ENCODE peak calls at places on chromosomes 2 and 18, in six cellular contexts. A is tibial nerve; N is activated CD4-positive, alpha-beta T cell treated with anti-CD3 and anti-CD28 coated beads, Interleukin-2, amount 10 ng/mL, durations not matched to agents 7 days and 5 days; W is GM12865; T is right cardiac atrium; S is stimulated activated CD4-positive, alpha-beta T cell treated with anti-CD3 and anti-CD28 coated beads, TNF-alpha, amount 100 ng/mL, for 24 hours. E is an unnamed sample.

GRCh38 chr18:21441670-21442069 is 158.8 kb downstream of the ESCO1 start:
- DNase-seq in A (no peak), N (no peak), W (no peak), T (no peak), S (no peak), E (no peak)

GRCh38 chr18:36947820-36948348 is 119.0 kb downstream of the KIAA1328 start:
- DNase-seq in A (no peak), N (no peak), W (no peak), T (no peak), S (no peak), E (no peak)

GRCh38 chr18:3468833-3469232 is 18.9 kb downstream of the TGIF1 start:
- DNase-seq in A (no peak), N (no peak), W (no peak), T (no peak), S (no peak), E (no peak)

GRCh38 chr2:232761301-232761907 is 15.0 kb downstream of the KCNJ13 start:
- DNase-seq in A (no peak), N (peak; percentile 64), W (peak; percentile 53), T (no peak), S (no peak), E (peak; percentile 36)

GRCh38 chr2:177393381-177393780 is 808 bp downstream of the AGPS start:
- DNase-seq in A (no peak), N (peak; percentile 11), W (peak; percentile 35), T (no peak), S (no peak), E (no peak)

GRCh38 chr18:55048892-55049291 is 89.6 kb upstream of the CCDC68 start:
- DNase-seq in A (no peak), N (no peak), W (no peak), T (no peak), S (no peak), E (peak; percentile 15)

GRCh38 chr18:53698907-53699306 is 525.6 kb downstream of the MBD2 start:
- DNase-seq in A (no peak), N (no peak), W (peak; percentile 21), T (peak; percentile 25), S (no peak), E (no peak)

GRCh38 chr18:61896118-61896517 is 3.3 kb upstream of the RNF152 start:
- DNase-seq in A (no peak), N (no peak), W (no peak), T (no peak), S (no peak), E (no peak)

GRCh38 chr2:101253713-101254085 is 1.0 kb downstream of the CNOT11 start:
- DNase-seq in A (no peak), N (peak; percentile 19), W (peak; percentile 33), T (no peak), S (no peak), E (no peak)

GRCh38 chr18:80191264-80191663 is 56.0 kb downstream of the PARD6G start:
- DNase-seq in A (no peak), N (no peak), W (no peak), T (no peak), S (no peak), E (no peak)

GRCh38 chr18:23238651-23239349 is 103.5 kb downstream of the CABLES1 start:
- DNase-seq in A (no peak), N (no peak), W (no peak), T (no peak), S (no peak), E (no peak)

GRCh38 chr2:201975964-201976612 is 57.6 kb upstream of the FZD7 start:
- DNase-seq in A (no peak), N (no peak), W (no peak), T (no peak), S (no peak), E (no peak)

GRCh38 chr2:221204699-221205098 is 367.4 kb downstream of the EPHA4 start:
- DNase-seq in A (no peak), N (no peak), W (no peak), T (no peak), S (no peak), E (no peak)

GRCh38 chr2:232966122-232966521 is 46.9 kb downstream of the NGEF start:
- DNase-seq in A (no peak), N (no peak), W (no peak), T (no peak), S (no peak), E (no peak)

GRCh38 chr18:75207298-75208054 is 1.5 kb downstream of the PTGR3 start:
- DNase-seq in A (no peak), N (no peak), W (peak; percentile 62), T (no peak), S (no peak), E (no peak)

GRCh38 chr2:121582272-121582671 is 51.6 kb downstream of the RNU4ATAC start:
- DNase-seq in A (no peak), N (no peak), W (no peak), T (no peak), S (no peak), E (no peak)

GRCh38 chr2:74516650-74517049 is 2.4 kb downstream of the TLX2 start:
- DNase-seq in A (no peak), N (no peak), W (no peak), T (no peak), S (no peak), E (no peak)

GRCh38 chr2:140504596-140504995 is 1626.2 kb downstream of the LRP1B start:
- DNase-seq in A (no peak), N (no peak), W (no peak), T (no peak), S (no peak), E (no peak)